ENCODE peak calls at places on chromosomes 5 and 9, in seven cellular contexts. One of them, this sample, is unnamed.

GRCh38 chr9:89870207-89870606 is 265.4 kb downstream of the GADD45G start:
- DNase-seq in colonic mucosa: no peak
- DNase-seq in prostate gland: no peak
- DNase-seq in activated CD8-positive, alpha-beta memory T cell treated with anti-CD3 and anti-CD28 coated beads, Interleukin-2, amount 50 U/mL, for 48 hours: no peak
- DNase-seq in uterus: peak; percentile 50
- DNase-seq in glutamatergic neuron: peak; percentile 2
- DNase-seq in GM19239: no peak
- DNase-seq in this sample: no peak

GRCh38 chr9:137077010-137077747 is at the start of gene UAP1L1:
- DNase-seq in colonic mucosa: peak; percentile 84
- DNase-seq in prostate gland: peak; percentile 78
- DNase-seq in activated CD8-positive, alpha-beta memory T cell treated with anti-CD3 and anti-CD28 coated beads, Interleukin-2, amount 50 U/mL, for 48 hours: peak; percentile 81
- DNase-seq in uterus: peak; percentile 70
- DNase-seq in glutamatergic neuron: peak; percentile 65
- DNase-seq in GM19239: peak; percentile 80
- DNase-seq in this sample: no peak

GRCh38 chr5:99169309-99169708 is 240.5 kb upstream of the CHD1 start:
- DNase-seq in colonic mucosa: no peak
- DNase-seq in prostate gland: no peak
- DNase-seq in activated CD8-positive, alpha-beta memory T cell treated with anti-CD3 and anti-CD28 coated beads, Interleukin-2, amount 50 U/mL, for 48 hours: no peak
- DNase-seq in uterus: no peak
- DNase-seq in glutamatergic neuron: no peak
- DNase-seq in GM19239: no peak
- DNase-seq in this sample: no peak

GRCh38 chr5:35316611-35317307 is 86.5 kb upstream of the PRLR start:
- DNase-seq in colonic mucosa: no peak
- DNase-seq in prostate gland: no peak
- DNase-seq in activated CD8-positive, alpha-beta memory T cell treated with anti-CD3 and anti-CD28 coated beads, Interleukin-2, amount 50 U/mL, for 48 hours: no peak
- DNase-seq in uterus: no peak
- DNase-seq in glutamatergic neuron: no peak
- DNase-seq in GM19239: no peak
- DNase-seq in this sample: no peak

GRCh38 chr5:98769006-98769255 is 4.5 kb upstream of the RGMB start:
- DNase-seq in colonic mucosa: peak; percentile 79
- DNase-seq in prostate gland: no peak
- DNase-seq in activated CD8-positive, alpha-beta memory T cell treated with anti-CD3 and anti-CD28 coated beads, Interleukin-2, amount 50 U/mL, for 48 hours: peak; percentile 79
- DNase-seq in uterus: no peak
- DNase-seq in glutamatergic neuron: peak; percentile 86
- DNase-seq in GM19239: no peak
- DNase-seq in this sample: no peak

GRCh38 chr5:35229076-35230042 is 928 bp downstream of the PRLR start:
- DNase-seq in colonic mucosa: peak; percentile 73
- DNase-seq in prostate gland: peak; percentile 22
- DNase-seq in activated CD8-positive, alpha-beta memory T cell treated with anti-CD3 and anti-CD28 coated beads, Interleukin-2, amount 50 U/mL, for 48 hours: no peak
- DNase-seq in uterus: peak; percentile 59
- DNase-seq in glutamatergic neuron: no peak
- DNase-seq in GM19239: peak; percentile 28
- DNase-seq in this sample: peak; percentile 92

GRCh38 chr5:112772095-112772494 is 34.4 kb downstream of the APC start:
- DNase-seq in colonic mucosa: no peak
- DNase-seq in prostate gland: no peak
- DNase-seq in activated CD8-positive, alpha-beta memory T cell treated with anti-CD3 and anti-CD28 coated beads, Interleukin-2, amount 50 U/mL, for 48 hours: no peak
- DNase-seq in uterus: no peak
- DNase-seq in glutamatergic neuron: no peak
- DNase-seq in GM19239: no peak
- DNase-seq in this sample: no peak

GRCh38 chr5:55841976-55842375 is 9.2 kb upstream of the IL31RA start:
- DNase-seq in colonic mucosa: no peak
- DNase-seq in prostate gland: no peak
- DNase-seq in activated CD8-positive, alpha-beta memory T cell treated with anti-CD3 and anti-CD28 coated beads, Interleukin-2, amount 50 U/mL, for 48 hours: no peak
- DNase-seq in uterus: no peak
- DNase-seq in glutamatergic neuron: no peak
- DNase-seq in GM19239: no peak
- DNase-seq in this sample: no peak

GRCh38 chr9:93096131-93096802 is at the start of gene CARD19:
- DNase-seq in colonic mucosa: peak; percentile 80
- DNase-seq in prostate gland: peak; percentile 55
- DNase-seq in activated CD8-positive, alpha-beta memory T cell treated with anti-CD3 and anti-CD28 coated beads, Interleukin-2, amount 50 U/mL, for 48 hours: peak; percentile 77
- DNase-seq in uterus: peak; percentile 64
- DNase-seq in glutamatergic neuron: peak; percentile 46
- DNase-seq in GM19239: no peak
- DNase-seq in this sample: peak; percentile 46

GRCh38 chr5:116944171-116944570 is 369.5 kb upstream of the SEMA6A start:
- DNase-seq in colonic mucosa: peak; percentile 35
- DNase-seq in prostate gland: peak; percentile 37
- DNase-seq in activated CD8-positive, alpha-beta memory T cell treated with anti-CD3 and anti-CD28 coated beads, Interleukin-2, amount 50 U/mL, for 48 hours: no peak
- DNase-seq in uterus: no peak
- DNase-seq in glutamatergic neuron: no peak
- DNase-seq in GM19239: no peak
- DNase-seq in this sample: peak; percentile 85

GRCh38 chr9:35001803-35002502 is 12.4 kb downstream of the DNAJB5 start:
- DNase-seq in colonic mucosa: no peak
- DNase-seq in prostate gland: no peak
- DNase-seq in activated CD8-positive, alpha-beta memory T cell treated with anti-CD3 and anti-CD28 coated beads, Interleukin-2, amount 50 U/mL, for 48 hours: no peak
- DNase-seq in uterus: no peak
- DNase-seq in glutamatergic neuron: no peak
- DNase-seq in GM19239: no peak
- DNase-seq in this sample: no peak